ENCODE peak calls at places on chromosome 14, in four cellular contexts. X is K562, O is HL-60, Z is GM12878. C is an unnamed sample.

GRCh38 chr14:91372680-91373495 is 44.7 kb downstream of the CCDC88C start:
- DNase-seq in O (no peak), X (no peak), Z (no peak), C (no peak)

GRCh38 chr14:65206448-65207096 is 104.3 kb upstream of the MAX start:
- DNase-seq in X (no peak), O (no peak), Z (peak), C (no peak)

GRCh38 chr14:92453691-92454090 is 59.9 kb upstream of the RIN3 start:
- DNase-seq in O (no peak), X (no peak), Z (no peak), C (no peak)

GRCh38 chr14:77158175-77158908 is 16.8 kb upstream of the ZDHHC22 start:
- DNase-seq in Z (no peak), O (no peak), X (peak), C (no peak)

GRCh38 chr14:56482306-56482705 is 97.3 kb upstream of the TMEM260 start:
- DNase-seq in Z (no peak), X (peak), O (no peak), C (no peak)

GRCh38 chr14:91369628-91370445 is 47.8 kb downstream of the CCDC88C start:
- DNase-seq in Z (no peak), O (no peak), X (no peak), C (no peak)

GRCh38 chr14:35949933-35950332 is 123.8 kb downstream of the BRMS1L start:
- DNase-seq in O (no peak), X (no peak), Z (no peak), C (no peak)

GRCh38 chr14:66074546-66074945 is 411.6 kb upstream of the CCDC196 start:
- DNase-seq in O (no peak), X (no peak), Z (no peak), C (no peak)

GRCh38 chr14:100891501-100892445 is 11.7 kb downstream of the RTL1 start:
- DNase-seq in O (no peak), Z (no peak), X (no peak), C (no peak)

GRCh38 chr14:102924632-102925588 is 2.4 kb downstream of the AMN start:
- DNase-seq in O (no peak), X (peak), Z (no peak), C (no peak)

GRCh38 chr14:95713596-95714371 is at the start of gene TCL1A:
- DNase-seq in O (no peak), X (peak), Z (no peak), C (no peak)

GRCh38 chr14:47539065-47539464 is 136.3 kb downstream of the MDGA2 start:
- DNase-seq in Z (no peak), X (no peak), O (no peak), C (no peak)

GRCh38 chr14:80607430-80608200 is 333.9 kb downstream of the CEP128 start:
- DNase-seq in Z (no peak), X (no peak), O (no peak), C (no peak)
- TF ChIP-seq SPI1 in Z (no peak), X (no peak), O (no peak), C (no peak)

DNA sequence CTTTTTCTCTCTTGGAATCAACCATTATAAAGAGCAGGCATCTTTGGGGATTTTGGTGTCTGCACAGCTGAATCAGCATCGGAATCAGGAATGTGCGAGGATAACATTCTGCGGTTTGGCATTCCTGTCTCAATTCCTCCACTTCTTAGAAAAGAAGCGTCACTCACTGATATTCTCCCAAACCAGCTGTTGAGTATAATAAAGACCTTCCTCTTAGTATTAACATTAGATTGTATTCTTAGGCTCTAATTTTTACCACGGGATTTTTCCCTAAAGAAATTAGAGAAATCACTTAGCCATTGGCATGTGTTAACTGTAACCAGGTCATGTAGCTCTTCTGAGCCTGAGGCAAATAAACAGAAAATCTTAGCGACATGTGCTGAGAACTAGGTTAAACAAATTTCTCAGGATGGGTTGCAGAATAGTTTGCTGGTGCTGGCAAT is 128.7 kb downstream of the TMX1 start:
- DNase-seq in X (no peak), O (no peak), Z (no peak), C (no peak)
- TF ChIP-seq SPI1 in X (no peak), O (no peak), Z (no peak), C (no peak)

GRCh38 chr14:94114589-94115067 is 4.1 kb downstream of the IFI27 start:
- DNase-seq in X (no peak), O (no peak), Z (no peak), C (no peak)

GRCh38 chr14:94113908-94114588 is 3.5 kb downstream of the IFI27 start:
- DNase-seq in Z (no peak), O (no peak), X (no peak), C (no peak)

GRCh38 chr14:94113490-94113889 is 3.0 kb downstream of the IFI27 start:
- DNase-seq in O (no peak), X (no peak), Z (no peak), C (no peak)

GRCh38 chr14:94112513-94113060 is 2.1 kb downstream of the IFI27 start:
- DNase-seq in Z (no peak), X (no peak), O (no peak), C (no peak)

DNA sequence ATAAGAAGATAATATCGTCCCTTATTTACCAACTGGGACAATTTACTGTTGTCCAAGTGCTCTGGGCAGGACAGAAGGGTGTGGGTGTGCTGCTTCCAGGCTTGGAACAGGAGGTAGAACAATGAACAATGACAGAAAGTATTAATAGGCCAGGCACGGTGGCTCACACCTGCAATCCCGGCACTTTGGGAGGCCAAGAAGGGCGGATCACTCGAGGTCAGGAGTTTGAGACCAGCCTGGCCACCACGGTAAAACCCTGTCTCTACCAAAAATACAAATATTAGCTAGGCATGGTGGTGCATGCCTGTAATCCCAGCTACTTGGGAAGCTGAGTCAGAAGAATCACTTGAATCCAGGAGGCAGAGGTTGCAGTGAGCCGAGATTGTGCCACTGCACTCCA is 2.5 kb downstream of the IFI27 start:
- DNase-seq in Z (no peak), O (no peak), X (no peak), C (no peak)
- TF ChIP-seq SPI1 in Z (no peak), O (no peak), X (no peak), C (no peak)

GRCh38 chr14:28966416-28967233 is 200.0 kb downstream of the FOXG1 start:
- DNase-seq in Z (no peak), X (no peak), O (no peak), C (no peak)
- TF ChIP-seq SPI1 in Z (no peak), X (no peak), O (no peak), C (no peak)

GRCh38 chr14:94028450-94028826 is 2.3 kb downstream of the OTUB2 start:
- DNase-seq in Z (no peak), O (no peak), X (no peak), C (no peak)
- TF ChIP-seq SPI1 in Z (no peak), O (no peak), X (no peak), C (no peak)

DNA sequence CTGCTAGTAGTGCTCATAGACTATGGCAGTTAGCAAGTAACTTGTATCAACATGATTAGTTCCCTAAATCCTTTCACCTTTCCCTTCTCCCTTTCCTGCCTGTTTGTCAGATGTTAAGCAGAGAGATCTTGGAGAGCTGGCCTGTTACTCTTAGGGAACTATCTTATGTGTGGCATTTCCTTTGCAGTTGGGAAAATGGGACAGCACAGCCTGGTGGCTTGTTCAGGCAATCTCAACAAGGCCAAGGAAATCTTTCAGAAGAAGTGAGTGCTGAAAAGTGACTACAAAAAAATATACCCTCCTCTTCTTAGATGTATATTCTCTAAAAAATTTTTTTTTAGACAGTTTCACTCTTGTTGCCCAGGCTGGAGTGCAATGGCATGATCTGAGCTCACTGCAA is 7.4 kb downstream of the PARP2 start:
- DNase-seq in O (no peak), Z (no peak), X (no peak), C (no peak)
- TF ChIP-seq SPI1 in O (no peak), Z (no peak), X (no peak), C (no peak)

DNA sequence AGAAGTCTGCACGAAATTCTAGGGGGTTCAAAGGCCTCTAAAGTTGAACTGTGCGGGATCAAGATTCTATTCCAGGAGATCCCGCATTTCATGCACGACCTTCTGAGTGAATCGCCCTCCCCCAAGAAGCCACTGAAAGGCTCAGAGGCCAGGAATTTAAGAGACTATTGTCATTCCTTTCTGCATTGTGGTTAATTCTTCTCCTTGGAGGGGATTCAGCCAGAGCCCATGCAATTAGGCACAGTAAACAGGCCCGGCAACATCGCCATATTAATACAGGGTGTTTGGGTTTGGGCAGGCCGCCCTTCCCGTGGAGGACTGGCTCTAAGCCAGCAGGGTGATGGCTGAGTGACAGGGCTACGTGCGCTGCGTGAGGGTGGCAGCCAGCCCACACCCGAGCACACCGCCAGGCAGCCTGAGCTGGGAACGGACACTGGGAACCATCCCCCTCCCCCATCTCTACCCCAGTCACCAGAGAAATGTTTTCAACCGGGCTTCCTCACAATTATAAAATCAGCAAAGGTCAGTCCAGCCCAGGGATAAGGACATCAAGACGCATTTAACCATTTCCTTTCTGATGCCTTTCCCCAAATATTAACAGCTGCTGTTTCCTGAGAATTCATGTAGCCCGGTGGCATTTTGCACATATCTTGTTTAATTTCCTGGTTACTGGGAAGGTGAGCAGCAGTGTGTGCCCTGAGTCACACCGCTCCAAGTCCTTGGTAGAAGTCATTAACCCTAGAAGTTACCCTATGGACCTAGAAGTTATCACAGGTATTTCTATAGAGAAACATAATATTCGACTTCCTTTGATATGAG is 12.5 kb downstream of the EGLN3 start:
- DNase-seq in Z (peak), X (peak), O (no peak), C (no peak)
- TF ChIP-seq SPI1 in Z (no peak), X (no peak), O (no peak), C (no peak)

GRCh38 chr14:61532818-61533217 is 162.5 kb upstream of the HIF1A start:
- DNase-seq in X (no peak), Z (no peak), O (no peak), C (no peak)

GRCh38 chr14:61531741-61532505 is 163.4 kb upstream of the HIF1A start:
- DNase-seq in O (no peak), X (no peak), Z (no peak), C (no peak)

GRCh38 chr14:61535032-61535431 is 160.3 kb upstream of the HIF1A start:
- DNase-seq in Z (no peak), O (no peak), X (no peak), C (no peak)

GRCh38 chr14:61535470-61535869 is 159.8 kb upstream of the HIF1A start:
- DNase-seq in Z (no peak), O (no peak), X (no peak), C (no peak)

DNA sequence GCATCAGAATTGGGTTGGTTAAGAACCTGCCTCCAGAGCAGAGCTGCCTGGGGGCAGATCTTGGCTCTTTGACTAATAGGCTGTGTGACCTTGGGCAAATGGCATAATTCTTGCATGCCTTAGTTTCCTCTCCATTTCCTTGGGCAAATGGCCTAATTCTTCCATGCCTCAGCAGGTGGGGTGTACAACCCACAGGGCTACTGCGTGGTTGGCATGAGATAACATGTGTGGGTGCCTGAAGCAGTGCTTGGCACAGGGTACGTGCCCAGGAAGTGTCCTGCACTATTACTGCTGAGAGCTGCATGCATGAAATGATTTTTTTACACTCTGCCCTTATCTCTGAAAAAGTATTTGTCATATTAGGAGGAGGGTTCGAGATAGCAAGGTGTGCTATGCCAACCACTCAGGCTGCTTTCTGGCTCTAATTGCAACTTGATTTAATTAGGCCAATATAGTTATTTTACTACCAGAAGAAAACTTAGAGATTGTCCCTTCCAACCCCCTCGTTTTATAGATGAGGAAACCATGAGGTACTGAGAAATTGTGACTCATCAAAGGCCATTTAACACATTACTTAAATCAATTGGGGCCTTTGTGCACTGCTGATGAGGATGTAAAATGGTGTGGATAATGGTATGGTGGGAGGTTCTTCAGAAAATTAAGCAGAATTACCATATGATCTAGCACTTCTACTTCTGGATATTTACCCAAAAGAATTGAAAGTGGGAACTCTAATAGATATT is 161.6 kb upstream of the HIF1A start:
- DNase-seq in O (no peak), Z (no peak), X (no peak), C (no peak)
- TF ChIP-seq SPI1 in O (no peak), Z (no peak), X (no peak), C (no peak)

DNA sequence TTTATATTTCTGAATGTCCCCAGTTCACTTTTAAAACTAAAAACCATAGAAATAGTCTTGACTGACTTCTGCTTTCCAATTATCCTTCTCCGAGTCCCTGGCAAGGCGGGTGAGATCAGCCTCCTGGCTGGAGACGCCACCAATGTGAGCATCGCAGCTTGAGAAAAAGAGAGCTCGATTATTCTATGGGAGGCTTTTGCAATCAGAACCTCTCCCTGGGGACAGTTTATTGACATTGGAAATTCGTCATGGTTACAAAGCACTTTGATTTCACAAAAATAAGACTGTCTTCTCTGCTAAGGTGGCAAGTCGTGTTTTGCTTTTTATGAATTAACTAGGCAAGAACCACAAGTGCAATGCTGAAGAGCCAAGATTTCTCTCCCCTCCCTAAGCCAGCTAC is 23.6 kb upstream of the GPHB5 start:
- DNase-seq in X (no peak), O (no peak), Z (no peak), C (no peak)
- TF ChIP-seq SPI1 in X (no peak), O (no peak), Z (no peak), C (no peak)

C was measured in GM12891.